ENCODE peak calls at places on chromosomes 4 and X, in nine cellular contexts. B is neural crest cell, H is cardiac muscle cell, S is IMR-90, E is brain microvascular endothelial cell, V is omental fat pad, O is Calu3, Q is GM10248, D is left ventricle myocardium inferior. M is an unnamed sample.

GRCh38 chr4:102829803-102830202 is 2.5 kb upstream of the UBE2D3 start:
- DNase-seq in B (no peak), H (no peak), S (no peak), E (no peak), V (no peak), O (no peak), Q (no peak), D (no peak), M (no peak)

GRCh38 chr4:149344436-149344835 is 471.2 kb downstream of the IQCM start:
- DNase-seq in B (no peak), H (peak), S (peak), E (peak), V (no peak), O (no peak), Q (no peak), D (no peak), M (peak)

GRCh38 chr4:172042714-172043114 is 229.5 kb downstream of the GALNTL6 start:
- DNase-seq in B (no peak), H (no peak), S (no peak), E (no peak), V (no peak), O (peak), Q (no peak), D (no peak), M (no peak)

GRCh38 chr4:140720387-140721087 is 35.6 kb downstream of the TBC1D9 start:
- DNase-seq in B (no peak), H (no peak), S (no peak), E (no peak), V (no peak), O (no peak), Q (no peak), D (no peak), M (no peak)

GRCh38 chr4:150501019-150501727 is 80.8 kb upstream of the MAB21L2 start:
- DNase-seq in B (no peak), H (peak), S (peak), E (peak), V (no peak), O (no peak), Q (no peak), D (no peak), M (peak)

GRCh38 chr4:173380987-173381386 is 10.2 kb downstream of the SAP30 start:
- DNase-seq in B (no peak), H (no peak), S (no peak), E (no peak), V (no peak), O (no peak), Q (no peak), D (no peak), M (no peak)

GRCh38 chr4:169852481-169852880 is 94.7 kb upstream of the HPF1 start:
- DNase-seq in B (no peak), H (no peak), S (no peak), E (no peak), V (no peak), O (no peak), Q (no peak), D (no peak), M (no peak)

GRCh38 chr4:79198886-79199591 is 126.8 kb downstream of the NAA11 start:
- DNase-seq in B (no peak), H (no peak), S (no peak), E (no peak), V (no peak), O (peak), Q (no peak), D (no peak), M (no peak)

GRCh38 chr4:101885574-101885973 is 95.0 kb downstream of the BANK1 start:
- DNase-seq in B (no peak), H (peak), S (no peak), E (no peak), V (no peak), O (no peak), Q (no peak), D (no peak), M (no peak)

GRCh38 chr4:1759818-1760223 is 33.3 kb upstream of the FGFR3 start:
- DNase-seq in B (no peak), H (no peak), S (no peak), E (no peak), V (no peak), O (no peak), Q (no peak), D (no peak), M (no peak)

GRCh38 chr4:139227729-139228404 is 50.8 kb upstream of the ELF2 start:
- DNase-seq in B (no peak), H (no peak), S (no peak), E (no peak), V (no peak), O (peak), Q (peak), D (no peak), M (no peak)

GRCh38 chr4:170134821-170135220 is 45.1 kb upstream of the AADAT start:
- DNase-seq in B (no peak), H (no peak), S (no peak), E (no peak), V (no peak), O (no peak), Q (no peak), D (no peak), M (no peak)

GRCh38 chr4:72314869-72315268 is 254.2 kb downstream of the ADAMTS3 start:
- DNase-seq in B (no peak), H (peak), S (peak), E (peak), V (no peak), O (no peak), Q (no peak), D (no peak), M (peak)

GRCh38 chr4:7326693-7327340 is 107.9 kb downstream of the PSAPL1 start:
- DNase-seq in B (no peak), H (no peak), S (no peak), E (no peak), V (no peak), O (no peak), Q (no peak), D (no peak), M (no peak)

GRCh38 chr4:3123201-3123671 is 48.8 kb downstream of the HTT start:
- DNase-seq in B (no peak), H (peak), S (peak), E (peak), V (no peak), O (no peak), Q (no peak), D (no peak), M (peak)

GRCh38 chrX:18424482-18425198 is 768 bp upstream of the CDKL5 start:
- DNase-seq in B (peak), H (peak), S (peak), E (peak), V (no peak), O (no peak), Q (peak), D (no peak), M (peak)

GRCh38 chrX:18422886-18423285 is 2.5 kb upstream of the CDKL5 start:
- DNase-seq in B (no peak), H (peak), S (peak), E (no peak), V (no peak), O (no peak), Q (no peak), D (no peak), M (peak)

GRCh38 chrX:18426004-18426320 is 554 bp downstream of the CDKL5 start:
- DNase-seq in B (peak), H (no peak), S (no peak), E (no peak), V (no peak), O (no peak), Q (no peak), D (no peak), M (no peak)

GRCh38 chrX:18425199-18426003 is at the start of gene CDKL5:
- DNase-seq in B (peak), H (peak), S (peak), E (peak), V (peak), O (peak), Q (peak), D (peak), M (peak)

GRCh38 chrX:18422325-18422724 is 3.1 kb upstream of the CDKL5 start:
- DNase-seq in B (no peak), H (peak), S (peak), E (peak), V (no peak), O (no peak), Q (no peak), D (no peak), M (peak)
- TF ChIP-seq CTCF in B (no peak), H (no peak), S (no peak), E (peak), V (no peak), O (no peak), Q (no peak), D (no peak), M (no peak)

GRCh38 chr4:164956766-164957643 is 20.5 kb downstream of the TRIM61 start:
- DNase-seq in B (peak), H (peak), S (peak), E (peak), V (peak), O (no peak), Q (peak), D (peak), M (peak)
- TF ChIP-seq CTCF in B (no peak), H (no peak), S (no peak), E (no peak), V (no peak), O (no peak), Q (no peak), D (no peak), M (no peak)

GRCh38 chrX:33465137-33465536 is 253.8 kb upstream of the DMD start:
- DNase-seq in B (no peak), H (no peak), S (no peak), E (no peak), V (no peak), O (no peak), Q (no peak), D (no peak), M (no peak)
- TF ChIP-seq CTCF in B (peak), H (no peak), S (no peak), E (no peak), V (no peak), O (no peak), Q (no peak), D (no peak), M (no peak)

DNA sequence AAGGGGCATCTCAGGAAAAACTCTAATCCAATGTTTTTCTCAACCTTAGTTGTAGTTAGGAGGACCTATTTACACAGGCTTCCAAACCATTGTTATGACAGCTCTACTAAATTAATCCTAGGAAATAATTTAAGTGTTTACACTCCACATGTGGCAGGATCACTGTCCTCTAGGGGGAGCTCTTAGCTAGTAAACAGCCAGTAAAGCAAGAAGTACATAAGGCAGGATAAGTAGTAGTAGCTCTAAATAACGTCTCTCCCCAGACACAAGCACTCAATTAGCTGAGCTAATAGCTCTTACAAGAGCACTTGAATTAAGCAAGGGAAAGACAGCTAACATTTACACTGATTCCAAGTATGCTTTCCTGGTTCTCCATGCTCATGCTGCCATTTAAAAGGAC is 37.3 kb downstream of the NUDT11 start:
- DNase-seq in B (no peak), H (peak), S (peak), E (peak), V (no peak), O (peak), Q (no peak), D (no peak), M (peak)
- TF ChIP-seq CTCF in B (peak), H (peak), S (peak), E (peak), V (no peak), O (peak), Q (peak), D (peak), M (peak)

M was measured in foreskin fibroblast.